ENCODE peak calls at places on chromosomes 7 and 10, in four cellular contexts. E, K, Q and I are unnamed samples.

GRCh38 chr7:131723926-131724325 is 167.5 kb upstream of the PODXL start:
- DNase-seq in E (no peak), K (peak), Q (no peak), I (no peak)

GRCh38 chr10:114239117-114239993 is at the start of gene VWA2:
- DNase-seq in Q (peak), E (no peak), K (no peak), I (peak)

GRCh38 chr7:141697211-141697871 is 4.6 kb downstream of the DENND11 start:
- DNase-seq in K (peak), Q (no peak), E (no peak), I (no peak)

GRCh38 chr10:91163269-91163708 is 57.2 kb upstream of the PCGF5 start:
- DNase-seq in Q (peak), E (peak), K (peak), I (no peak)

GRCh38 chr7:131950758-131951157 is 394.3 kb upstream of the PODXL start:
- DNase-seq in Q (no peak), E (no peak), K (no peak), I (no peak)

GRCh38 chr7:17009007-17009719 is 127.4 kb upstream of the AGR3 start:
- DNase-seq in Q (peak), K (peak), E (no peak), I (peak)

GRCh38 chr10:78892383-78893191 is 176.2 kb upstream of the ZMIZ1 start:
- DNase-seq in K (no peak), E (no peak), Q (no peak), I (no peak)

GRCh38 chr7:78345979-78346378 is 547.4 kb downstream of the PHTF2 start:
- DNase-seq in Q (no peak), E (no peak), K (no peak), I (no peak)

GRCh38 chr10:68348265-68348741 is 15.6 kb upstream of the PBLD start:
- DNase-seq in E (no peak), K (peak), Q (peak), I (no peak)

GRCh38 chr10:77604941-77605351 is 32.7 kb downstream of the KCNMA1 start:
- DNase-seq in E (no peak), Q (peak), K (no peak), I (no peak)

GRCh38 chr7:106052681-106053080 is 59.4 kb downstream of the SYPL1 start:
- DNase-seq in E (no peak), Q (no peak), K (no peak), I (no peak)

GRCh38 chr7:52897708-52898107 is 137.7 kb upstream of the POM121L12 start:
- DNase-seq in K (no peak), E (no peak), Q (peak), I (no peak)

GRCh38 chr10:58180633-58181032 is 87.1 kb downstream of the IPMK start:
- DNase-seq in E (no peak), K (peak), Q (peak), I (no peak)

GRCh38 chr10:84172435-84173356 is 905 bp upstream of the GPR15LG start:
- DNase-seq in Q (no peak), E (no peak), K (no peak), I (no peak)

GRCh38 chr10:132065491-132066105 is at the start of gene JAKMIP3:
- DNase-seq in Q (peak), K (peak), E (no peak), I (peak)

GRCh38 chr10:47034511-47035051 is 123.4 kb downstream of the PTPN20 start:
- DNase-seq in Q (no peak), K (no peak), E (no peak), I (no peak)

GRCh38 chr7:96996111-96996936 is 9.0 kb upstream of the DLX6 start:
- DNase-seq in E (no peak), K (no peak), Q (no peak), I (no peak)

GRCh38 chr7:82183633-82184032 is 259.9 kb downstream of the CACNA2D1 start:
- DNase-seq in E (no peak), K (peak), Q (no peak), I (no peak)

GRCh38 chr7:135180122-135180521 is 9.6 kb upstream of the CYREN start:
- DNase-seq in Q (no peak), E (no peak), K (no peak), I (no peak)